ENCODE peak calls at places on chromosome 20, in nine cellular contexts. B is fibroblast of the aortic adventitia; G is small intestine; H is choroid plexus epithelial cell; Z is PC-3; Y is astrocyte of the spinal cord; D is naive thymus-derived CD4-positive, alpha-beta T cell; P is left ventricle myocardium inferior; N is lower lobe of right lung. R is an unnamed sample.

GRCh38 chr20:37845261-37845681 is 57.7 kb upstream of the VSTM2L start:
- DNase-seq in N (no peak), B (no peak), H (no peak), D (no peak), Z (no peak), Y (no peak), P (peak), G (peak), R (no peak)

GRCh38 chr20:36919715-36920333 is 31.7 kb downstream of the SAMHD1 start:
- DNase-seq in Y (peak), Z (peak), B (peak), D (no peak), H (peak), G (peak), N (no peak), P (no peak), R (peak)

GRCh38 chr20:24149175-24149574 is 160.6 kb upstream of the GGTLC1 start:
- DNase-seq in G (no peak), H (no peak), D (no peak), N (no peak), P (no peak), Y (no peak), Z (peak), B (peak), R (no peak)

GRCh38 chr20:58986968-58987517 is 6.0 kb downstream of the NELFCD start:
- DNase-seq in N (no peak), Y (no peak), Z (no peak), H (no peak), P (no peak), D (no peak), B (no peak), G (no peak), R (no peak)

GRCh38 chr20:13220194-13220856 is 749 bp upstream of the ISM1 start:
- DNase-seq in Z (no peak), Y (peak), P (peak), H (peak), B (peak), D (peak), G (peak), N (peak), R (peak)

GRCh38 chr20:50379049-50379990 is 130.9 kb upstream of the PTPN1 start:
- DNase-seq in P (peak), G (peak), B (peak), N (peak), Z (no peak), H (peak), D (no peak), Y (no peak), R (peak)

GRCh38 chr20:56933331-56933698 is 304.2 kb downstream of the TFAP2C start:
- DNase-seq in N (no peak), B (no peak), H (no peak), P (no peak), Z (peak), Y (no peak), D (no peak), G (no peak), R (no peak)

GRCh38 chr20:63336232-63336752 is 24.9 kb downstream of the CHRNA4 start:
- DNase-seq in H (no peak), N (no peak), D (no peak), G (no peak), Z (no peak), P (no peak), B (no peak), Y (no peak), R (no peak)

GRCh38 chr20:37165031-37165430 is 14.1 kb upstream of the RPN2 start:
- DNase-seq in B (no peak), D (no peak), Z (no peak), Y (no peak), N (no peak), G (no peak), H (no peak), P (no peak), R (no peak)

GRCh38 chr20:12287575-12287974 is 369.9 kb downstream of the BTBD3 start:
- DNase-seq in Z (peak), B (peak), P (no peak), N (no peak), H (no peak), G (no peak), Y (no peak), D (no peak), R (no peak)

GRCh38 chr20:59749293-59749680 is 144.9 kb downstream of the PHACTR3 start:
- DNase-seq in D (no peak), Z (peak), H (no peak), P (no peak), G (no peak), N (no peak), Y (peak), B (peak), R (peak)

GRCh38 chr20:54980321-54980960 is 505.0 kb downstream of the DOK5 start:
- DNase-seq in P (no peak), G (no peak), Z (peak), N (no peak), B (no peak), Y (peak), D (no peak), H (peak), R (no peak)

GRCh38 chr20:18624948-18625347 is 37.1 kb downstream of the DTD1 start:
- DNase-seq in P (no peak), N (no peak), B (no peak), Z (no peak), G (no peak), H (no peak), Y (no peak), D (no peak), R (no peak)

GRCh38 chr20:49346682-49347081 is 68.8 kb upstream of the ZNFX1 start:
- DNase-seq in N (no peak), H (no peak), Y (no peak), D (no peak), P (no peak), B (no peak), G (no peak), Z (peak), R (no peak)

GRCh38 chr20:17967595-17968365 is 814 bp downstream of the SNX5 start:
- DNase-seq in B (peak), H (peak), D (no peak), G (peak), P (no peak), Y (peak), N (no peak), Z (peak), R (peak)

GRCh38 chr20:15867017-15867416 is 706.2 kb downstream of the KIF16B start:
- DNase-seq in D (no peak), N (no peak), Z (no peak), G (no peak), B (no peak), Y (no peak), H (no peak), P (no peak), R (no peak)

GRCh38 chr20:36886859-36887778 is 11.2 kb downstream of the TLDC2 start:
- DNase-seq in P (peak), D (peak), N (peak), H (peak), Y (peak), Z (peak), G (peak), B (peak), R (peak)

GRCh38 chr20:52438326-52438963 is 246.9 kb upstream of the ZFP64 start:
- DNase-seq in H (no peak), D (no peak), G (no peak), P (no peak), B (no peak), Y (no peak), Z (no peak), N (no peak), R (no peak)

GRCh38 chr20:56885521-56885920 is 256.4 kb downstream of the TFAP2C start:
- DNase-seq in B (no peak), H (no peak), G (no peak), N (no peak), Y (no peak), Z (no peak), P (no peak), D (no peak), R (no peak)

GRCh38 chr20:11315506-11315905 is 602.2 kb upstream of the BTBD3 start:
- DNase-seq in B (no peak), Z (no peak), D (no peak), N (no peak), Y (no peak), P (no peak), G (no peak), H (no peak), R (no peak)

GRCh38 chr20:61755971-61756421 is 309.7 kb downstream of the TAF4 start:
- DNase-seq in Z (no peak), H (no peak), P (no peak), B (no peak), G (no peak), Y (no peak), D (no peak), N (peak), R (no peak)

GRCh38 chr20:25398363-25399037 is 7.9 kb upstream of the ABHD12 start:
- DNase-seq in Z (no peak), Y (no peak), B (no peak), P (no peak), N (no peak), D (no peak), G (no peak), H (no peak), R (no peak)

GRCh38 chr20:51534764-51535386 is 7.6 kb downstream of the NFATC2 start:
- DNase-seq in H (no peak), D (no peak), N (no peak), G (no peak), P (no peak), B (no peak), Y (no peak), Z (no peak), R (no peak)

GRCh38 chr20:34627458-34627857 is 49.4 kb downstream of the PIGU start:
- DNase-seq in H (no peak), N (no peak), Y (no peak), B (no peak), P (no peak), Z (peak), G (no peak), D (no peak), R (no peak)
- H3K4me3 ChIP-seq in H (peak), N (no peak), Y (no peak), B (no peak), P (peak), Z (peak), G (no peak), D (no peak), R (no peak)

DNA sequence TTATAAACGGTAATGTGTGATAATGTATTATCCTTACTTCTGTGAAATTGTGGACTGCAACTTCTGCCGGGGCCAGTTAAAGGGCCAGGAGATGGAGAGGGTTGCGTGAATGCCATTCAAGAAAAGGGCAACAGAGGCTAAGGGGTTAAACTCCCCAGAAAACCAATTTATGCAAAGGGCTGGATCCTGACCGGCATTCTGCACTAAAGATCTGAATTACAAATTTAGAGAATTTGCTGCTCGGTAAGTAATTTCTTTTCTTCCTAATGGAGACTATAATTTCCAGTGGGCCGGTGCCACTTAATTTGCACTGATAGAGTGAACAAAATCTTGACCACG is 130.1 kb downstream of the BCAS1 start:
- DNase-seq in B (no peak), H (no peak), Z (no peak), P (no peak), Y (peak), D (no peak), N (no peak), G (no peak), R (no peak)
- H3K4me3 ChIP-seq in B (peak), H (no peak), Z (no peak), P (peak), Y (peak), D (no peak), N (no peak), G (no peak), R (no peak)

GRCh38 chr20:45087814-45088213 is 13.1 kb downstream of the KCNS1 start:
- DNase-seq in G (no peak), Y (no peak), N (no peak), Z (peak), B (peak), D (no peak), H (no peak), P (no peak), R (peak)
- H3K4me3 ChIP-seq in G (no peak), Y (no peak), N (no peak), Z (peak), B (no peak), D (no peak), H (no peak), P (no peak), R (no peak)

DNA sequence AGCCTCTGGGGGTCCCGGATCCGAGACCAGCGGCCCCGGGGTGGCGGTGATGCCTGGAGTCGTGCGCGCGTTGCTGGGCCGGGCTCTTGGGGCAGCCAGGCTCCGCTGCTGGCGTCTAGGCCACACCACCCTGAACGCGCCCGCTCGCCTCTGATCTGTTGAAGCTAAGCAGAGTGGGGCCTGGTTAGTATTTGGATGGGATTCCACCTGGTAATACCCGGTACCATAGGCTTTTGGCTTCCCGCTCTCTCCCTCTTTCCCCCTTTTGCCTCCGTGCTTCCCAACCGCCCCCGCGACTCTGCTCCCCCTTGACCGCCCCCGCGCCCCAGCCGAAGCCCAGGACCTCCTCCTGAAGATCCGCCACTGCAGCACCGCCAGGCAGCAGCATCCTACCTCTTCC is 1383.5 kb upstream of the DEFB115 start:
- DNase-seq in P (peak), N (peak), D (no peak), Y (peak), Z (no peak), B (peak), H (peak), G (no peak), R (peak)
- H3K4me3 ChIP-seq in P (no peak), N (no peak), D (no peak), Y (peak), Z (no peak), B (peak), H (peak), G (peak), R (peak)

DNA sequence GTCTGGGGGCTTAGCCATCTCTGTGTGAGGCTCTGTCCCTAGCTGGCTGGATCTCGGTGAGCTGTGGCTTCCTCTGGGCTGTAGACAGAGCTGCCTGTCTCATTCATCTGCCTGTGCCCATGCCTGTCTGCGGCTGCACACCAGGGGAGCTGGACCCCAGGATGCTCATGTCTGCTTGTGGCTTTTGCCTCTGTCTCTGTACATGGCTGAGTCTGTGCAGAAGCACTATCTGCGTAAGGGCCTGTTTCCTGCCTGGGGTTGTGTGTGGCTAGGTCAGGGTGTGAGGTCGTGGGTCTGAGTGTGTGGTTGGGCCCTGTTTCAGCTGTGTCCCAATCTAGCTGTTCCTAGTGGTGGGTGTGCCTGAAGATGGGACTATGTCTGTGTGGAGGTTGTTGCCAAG is 68.2 kb downstream of the CDH22 start:
- DNase-seq in P (no peak), D (no peak), Y (no peak), H (no peak), G (no peak), B (no peak), Z (no peak), N (no peak), R (no peak)
- H3K4me3 ChIP-seq in P (no peak), D (no peak), Y (no peak), H (no peak), G (no peak), B (no peak), Z (no peak), N (no peak), R (no peak)

DNA sequence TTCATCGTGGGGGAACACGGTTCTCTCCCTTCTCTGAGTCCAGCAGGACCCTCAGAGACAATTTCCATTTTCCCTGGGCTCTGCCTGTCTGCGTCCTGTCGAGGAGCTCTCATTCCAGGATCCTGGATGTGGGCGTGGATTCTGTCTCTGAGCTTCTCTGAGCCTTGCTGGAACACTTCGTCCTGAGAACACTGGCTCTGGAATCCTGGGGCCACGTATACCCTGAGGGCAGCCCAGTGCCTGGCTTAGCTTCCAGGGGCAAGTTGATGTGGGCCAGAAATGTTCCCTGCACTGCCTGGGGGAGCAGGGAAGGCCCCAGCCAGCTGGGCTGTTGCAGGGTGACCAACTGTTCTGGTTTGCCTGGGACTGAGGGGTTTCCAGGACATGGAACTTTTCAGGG is 309.1 kb downstream of the DHX35 start:
- DNase-seq in D (no peak), N (no peak), P (peak), H (no peak), Z (no peak), G (no peak), Y (no peak), B (no peak), R (no peak)
- H3K4me3 ChIP-seq in D (no peak), N (no peak), P (no peak), H (no peak), Z (no peak), G (no peak), Y (no peak), B (no peak), R (no peak)

DNA sequence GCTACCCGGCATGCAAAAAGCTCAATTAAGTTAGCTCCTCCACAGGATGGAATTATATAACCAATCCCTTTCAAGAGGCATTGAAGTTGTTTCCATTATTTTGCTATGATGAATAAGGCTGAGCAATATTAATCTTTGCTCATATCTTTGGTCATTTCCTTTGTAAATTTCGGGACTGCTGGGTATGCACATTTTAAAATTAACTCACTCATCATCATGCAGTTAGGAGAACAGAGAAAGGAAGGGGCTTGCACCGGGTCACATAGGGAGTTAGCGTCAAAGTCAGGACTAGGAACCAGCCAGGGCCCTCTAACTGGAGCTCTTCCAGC is 430 bp upstream of the FAM110A start:
- DNase-seq in P (no peak), G (no peak), H (no peak), Y (no peak), N (no peak), B (no peak), D (no peak), Z (peak), R (no peak)
- H3K4me3 ChIP-seq in P (peak), G (no peak), H (peak), Y (peak), N (peak), B (peak), D (peak), Z (peak), R (peak)

GRCh38 chr20:47358672-47359532 is 2.4 kb upstream of the ZMYND8 start:
- DNase-seq in H (peak), B (peak), D (no peak), G (peak), Y (peak), Z (peak), N (peak), P (peak), R (peak)
- H3K4me3 ChIP-seq in H (no peak), B (no peak), D (no peak), G (no peak), Y (no peak), Z (peak), N (peak), P (peak), R (no peak)

R was measured in fibroblast of lung.